ENCODE peak calls at places on chromosomes 3 and 15, in ten cellular contexts. J is left cardiac atrium; X is Peyer's patch; S is lower leg skin; A is cardiac muscle cell; L is ACHN; W is NCI-H82; C is T-helper 9 cell; Z is activated naive CD8-positive, alpha-beta T cell treated with anti-CD3 and anti-CD28 coated beads for 36 hours; O is activated CD4-positive, alpha-beta memory T cell treated with anti-CD3 and anti-CD28 coated beads, Interleukin-2, amount 10 ng/mL, durations not matched to agents 7 days and 5 days. G is an unnamed sample.

GRCh38 chr3:177196473-177197040 is 725 bp downstream of the TBL1XR1 start:
- DNase-seq in J (no peak), X (peak), S (peak), A (peak), L (peak), W (peak), C (no peak), Z (peak), O (peak), G (peak)

GRCh38 chr3:182789371-182789770 is 3.9 kb upstream of the ATP11B start:
- DNase-seq in J (no peak), X (no peak), S (no peak), A (peak), L (no peak), W (no peak), C (no peak), Z (no peak), O (no peak), G (no peak)

GRCh38 chr3:73351423-73352071 is 273.2 kb downstream of the PDZRN3 start:
- DNase-seq in J (peak), X (no peak), S (no peak), A (peak), L (no peak), W (no peak), C (no peak), Z (no peak), O (no peak), G (no peak)

GRCh38 chr15:98884894-98885293 is 122.7 kb downstream of the PGPEP1L start:
- DNase-seq in J (no peak), X (no peak), S (no peak), A (no peak), L (no peak), W (no peak), C (no peak), Z (no peak), O (no peak), G (no peak)

GRCh38 chr15:25171111-25171811 is 216.5 kb downstream of the SNRPN start:
- DNase-seq in J (peak), X (peak), S (peak), A (no peak), L (no peak), W (no peak), C (no peak), Z (no peak), O (peak), G (no peak)

GRCh38 chr3:87398226-87398774 is 121.9 kb upstream of the POU1F1 start:
- DNase-seq in J (no peak), X (no peak), S (no peak), A (no peak), L (no peak), W (no peak), C (no peak), Z (no peak), O (no peak), G (no peak)

GRCh38 chr3:197372076-197372661 is 73.8 kb upstream of the DLG1 start:
- DNase-seq in J (no peak), X (no peak), S (peak), A (peak), L (peak), W (peak), C (no peak), Z (no peak), O (no peak), G (no peak)

GRCh38 chr3:42544492-42545283 is 37.1 kb downstream of the SEC22C start:
- DNase-seq in J (peak), X (peak), S (no peak), A (no peak), L (no peak), W (no peak), C (no peak), Z (no peak), O (no peak), G (no peak)

GRCh38 chr3:27224197-27224596 is 145.0 kb downstream of the NEK10 start:
- DNase-seq in J (peak), X (no peak), S (no peak), A (peak), L (no peak), W (no peak), C (no peak), Z (no peak), O (no peak), G (no peak)

GRCh38 chr3:145017959-145018358 is 1046.3 kb downstream of the DIPK2A start:
- DNase-seq in J (no peak), X (no peak), S (no peak), A (peak), L (no peak), W (no peak), C (no peak), Z (no peak), O (no peak), G (no peak)

GRCh38 chr3:140911822-140912221 is 29.8 kb upstream of the SLC25A36 start:
- DNase-seq in J (no peak), X (no peak), S (no peak), A (no peak), L (no peak), W (no peak), C (no peak), Z (no peak), O (no peak), G (no peak)

G was measured in K562.